ENCODE peak calls at places on chromosome 9, in four cellular contexts. Q is NCI-H2171 treated with DMSO at 0.1 percent for 48 hours; I is stimulated activated CD4-positive, alpha-beta T cell treated with anti-CD3 and anti-CD28 coated beads, Interleukin-12 subunit alpha, Interleukin-12 subunit beta, amount 100 ng/mL, for 48 hours; X is adrenal gland. L is an unnamed sample.
A peak's percentile ranks its signal among the peaks of the same experiment; 100 is the strongest.

GRCh38 chr9:97390791-97391406 is 21.0 kb upstream of the TDRD7 start:
- DNase-seq in Q (no peak), I (no peak), X (no peak), L (no peak)

GRCh38 chr9:121810489-121810888 is 159.1 kb downstream of the DAB2IP start:
- DNase-seq in Q (no peak), I (no peak), X (no peak), L (no peak)

GRCh38 chr9:70403166-70403565 is 11.3 kb downstream of the KLF9 start:
- DNase-seq in Q (no peak), I (no peak), X (no peak), L (no peak)

GRCh38 chr9:107340920-107341632 is 58.0 kb downstream of the RAD23B start:
- DNase-seq in Q (peak; percentile 74), I (peak; percentile 58), X (peak; percentile 81), L (peak; percentile 71)

GRCh38 chr9:116572095-116572748 is 114.9 kb upstream of the TRIM32 start:
- DNase-seq in Q (peak; percentile 53), I (peak; percentile 10), X (peak; percentile 83), L (peak; percentile 86)

GRCh38 chr9:92759990-92760893 is 4.4 kb downstream of the BICD2 start:
- DNase-seq in Q (no peak), I (no peak), X (peak; percentile 83), L (peak; percentile 93)

GRCh38 chr9:27701664-27702063 is 128.4 kb upstream of the C9orf72 start:
- DNase-seq in Q (peak; percentile 9), I (no peak), X (peak; percentile 26), L (peak; percentile 50)

GRCh38 chr9:109166771-109167601 is at the start of gene FRRS1L:
- DNase-seq in Q (peak; percentile 59), I (no peak), X (peak; percentile 53), L (no peak)

GRCh38 chr9:75071530-75072122 is 16.3 kb downstream of the NMRK1 start:
- DNase-seq in Q (peak; percentile 26), I (peak; percentile 67), X (no peak), L (no peak)

GRCh38 chr9:4262735-4263141 is 37.1 kb downstream of the GLIS3 start:
- DNase-seq in Q (peak; percentile 71), I (no peak), X (no peak), L (no peak)

GRCh38 chr9:27924502-27924901 is 351.2 kb upstream of the C9orf72 start:
- DNase-seq in Q (no peak), I (no peak), X (no peak), L (no peak)

GRCh38 chr9:114437401-114437893 is 49.7 kb upstream of the AKNA start:
- DNase-seq in Q (no peak), I (no peak), X (no peak), L (no peak)

GRCh38 chr9:37582548-37583157 is 6.5 kb upstream of the FBXO10 start:
- DNase-seq in Q (peak; percentile 39), I (no peak), X (no peak), L (no peak)

GRCh38 chr9:97811534-97812246 is 41.3 kb upstream of the FOXE1 start:
- DNase-seq in Q (no peak), I (no peak), X (no peak), L (no peak)

GRCh38 chr9:116208417-116209232 is 55.0 kb downstream of the PAPPA start:
- DNase-seq in Q (peak; percentile 57), I (no peak), X (no peak), L (no peak)

GRCh38 chr9:121154782-121155181 is 46.9 kb downstream of the RAB14 start:
- DNase-seq in Q (no peak), I (no peak), X (no peak), L (no peak)

GRCh38 chr9:110837401-110838005 is 168.9 kb downstream of the MUSK start:
- DNase-seq in Q (no peak), I (no peak), X (no peak), L (no peak)

GRCh38 chr9:131299346-131299745 is 9.8 kb downstream of the PLPP7 start:
- DNase-seq in Q (no peak), I (no peak), X (no peak), L (peak; percentile 90)

GRCh38 chr9:112820886-112821285 is 69.8 kb downstream of the SLC46A2 start:
- DNase-seq in Q (no peak), I (no peak), X (no peak), L (no peak)

GRCh38 chr9:37104183-37104889 is 16.0 kb upstream of the ZCCHC7 start:
- DNase-seq in Q (no peak), I (peak; percentile 17), X (peak; percentile 18), L (no peak)

GRCh38 chr9:73270967-73271722 is 119.5 kb downstream of the ANXA1 start:
- DNase-seq in Q (no peak), I (no peak), X (no peak), L (no peak)

GRCh38 chr9:136774416-136775045 is 10.2 kb upstream of the LCN15 start:
- DNase-seq in Q (no peak), I (no peak), X (no peak), L (no peak)

GRCh38 chr9:135221951-135222631 is 134.6 kb downstream of the OLFM1 start:
- DNase-seq in Q (peak; percentile 44), I (no peak), X (no peak), L (no peak)

GRCh38 chr9:121878208-121878835 is 214.8 kb downstream of the TTLL11 start:
- DNase-seq in Q (no peak), I (no peak), X (no peak), L (no peak)

GRCh38 chr9:125189011-125189360 is 617 bp downstream of the PPP6C start:
- DNase-seq in Q (no peak), I (no peak), X (peak; percentile 39), L (peak; percentile 31)

GRCh38 chr9:123998970-123999621 is 12.5 kb upstream of the LHX2 start:
- DNase-seq in Q (peak; percentile 10), I (no peak), X (no peak), L (no peak)

GRCh38 chr9:98255578-98256296 is at the start of gene TBC1D2:
- DNase-seq in Q (peak; percentile 95), I (peak; percentile 96), X (peak; percentile 97), L (peak; percentile 97)

L was measured in heart left ventricle.